ENCODE peak calls at places on chromosomes 16 and 17, in seven cellular contexts. I is fibroblast of lung, G is IMR-90, B is PC-9, Y is Peyer's patch, W is right lobe of liver, V is breast epithelium. F is an unnamed sample. For H3K36me3, the result is how much of the 10 kb centered on the place peaks cover.

GRCh38 chr17:21467739-21468490 is 91.8 kb downstream of the KCNJ12 start:
- DNase-seq in I (no peak), G (no peak), B (no peak), Y (no peak), W (no peak), V (no peak), F (no peak)

GRCh38 chr17:69228576-69228975 is at the start of gene ABCA10:
- DNase-seq in I (peak), G (peak), B (no peak), Y (no peak), W (no peak), V (no peak), F (no peak)

GRCh38 chr17:69857412-69857835 is 217.6 kb upstream of the KCNJ16 start:
- DNase-seq in I (peak), G (peak), B (no peak), Y (no peak), W (no peak), V (no peak), F (no peak)

GRCh38 chr17:65750678-65751077 is 189.2 kb upstream of the AXIN2 start:
- DNase-seq in I (peak), G (peak), B (peak), Y (peak), W (peak), V (peak), F (no peak)

GRCh38 chr17:77769762-77770161 is 188.7 kb upstream of the TNRC6C start:
- DNase-seq in I (no peak), G (no peak), B (no peak), Y (no peak), W (no peak), V (no peak), F (no peak)

GRCh38 chr17:48626470-48627241 is 498 bp upstream of the HOXB9 start:
- DNase-seq in I (no peak), G (peak), B (no peak), Y (peak), W (no peak), V (no peak), F (no peak)

GRCh38 chr17:31216053-31216751 is 80.8 kb downstream of the OMG start:
- DNase-seq in I (peak), G (peak), B (no peak), Y (no peak), W (no peak), V (no peak), F (no peak)

GRCh38 chr17:81664051-81664470 is 2.3 kb downstream of the OXLD1 start:
- DNase-seq in I (no peak), G (no peak), B (no peak), Y (no peak), W (no peak), V (no peak), F (no peak)

GRCh38 chr17:28567604-28568003 is 3.7 kb downstream of the PIGS start:
- DNase-seq in I (no peak), G (no peak), B (no peak), Y (no peak), W (no peak), V (no peak), F (no peak)

GRCh38 chr16:21584817-21585216 is 14.6 kb upstream of the METTL9 start:
- DNase-seq in I (no peak), G (no peak), B (no peak), Y (no peak), W (no peak), V (no peak), F (no peak)

GRCh38 chr17:61408151-61409041 is 8.8 kb downstream of the TBX2 start:
- DNase-seq in I (peak), G (peak), B (no peak), Y (peak), W (peak), V (no peak), F (no peak)

GRCh38 chr17:81405382-81406005 is 10.2 kb downstream of the BAHCC1 start:
- DNase-seq in I (peak), G (no peak), B (no peak), Y (no peak), W (no peak), V (no peak), F (peak)

GRCh38 chr17:27620721-27621120 is 10.3 kb upstream of the LGALS9 start:
- DNase-seq in I (no peak), G (no peak), B (no peak), Y (no peak), W (no peak), V (no peak), F (no peak)

GRCh38 chr17:10768766-10769383 is 35.0 kb downstream of the TMEM238L start:
- DNase-seq in I (no peak), G (no peak), B (no peak), Y (peak), W (no peak), V (no peak), F (no peak)

GRCh38 chr16:28991687-28992086 is 6.8 kb downstream of the LAT start:
- DNase-seq in I (no peak), G (no peak), B (no peak), Y (no peak), W (no peak), V (no peak), F (no peak)

GRCh38 chr17:20122236-20122879 is 113.2 kb downstream of the SPECC1 start:
- DNase-seq in I (no peak), G (no peak), B (no peak), Y (no peak), W (no peak), V (no peak), F (no peak)

GRCh38 chr16:11253009-11253994 is 2.7 kb downstream of the SOCS1 start:
- DNase-seq in I (peak), G (peak), B (no peak), Y (peak), W (no peak), V (no peak), F (no peak)

GRCh38 chr16:14309906-14310305 is 238.8 kb downstream of the MRTFB start:
- DNase-seq in I (peak), G (peak), B (peak), Y (no peak), W (no peak), V (no peak), F (no peak)

GRCh38 chr16:5042574-5043171 is 8.9 kb upstream of the NAGPA start:
- DNase-seq in I (no peak), G (peak), B (no peak), Y (no peak), W (no peak), V (no peak), F (no peak)

GRCh38 chr16:49658491-49658890 is 197.4 kb downstream of the ZNF423 start:
- DNase-seq in I (no peak), G (no peak), B (no peak), Y (no peak), W (no peak), V (no peak), F (no peak)

GRCh38 chr17:65198653-65199382 is 61.6 kb downstream of the RGS9 start:
- DNase-seq in I (peak), G (peak), B (peak), Y (no peak), W (no peak), V (peak), F (no peak)

GRCh38 chr17:77593081-77593480 is 365.4 kb upstream of the TNRC6C start:
- DNase-seq in I (no peak), G (no peak), B (no peak), Y (no peak), W (no peak), V (no peak), F (no peak)

GRCh38 chr16:61887903-61888302 is 148.3 kb downstream of the CDH8 start:
- DNase-seq in I (no peak), G (no peak), B (no peak), Y (no peak), W (no peak), V (no peak), F (no peak)

GRCh38 chr17:49334744-49335512 is 27.1 kb downstream of the ZNF652 start:
- DNase-seq in I (peak), G (peak), B (no peak), Y (no peak), W (no peak), V (no peak), F (no peak)

GRCh38 chr17:13176436-13176835 is 158.6 kb upstream of the ELAC2 start:
- DNase-seq in I (no peak), G (no peak), B (no peak), Y (no peak), W (no peak), V (peak), F (no peak)

GRCh38 chr16:8869212-8869987 is 594 bp upstream of the CARHSP1 start:
- DNase-seq in I (no peak), G (no peak), B (no peak), Y (no peak), W (no peak), V (no peak), F (no peak)

GRCh38 chr16:8868272-8869211 is at the start of gene CARHSP1:
- DNase-seq in I (peak), G (peak), B (peak), Y (peak), W (peak), V (peak), F (no peak)

GRCh38 chr16:8874388-8874787 is 5.6 kb upstream of the CARHSP1 start:
- DNase-seq in I (peak), G (no peak), B (no peak), Y (no peak), W (no peak), V (no peak), F (no peak)

GRCh38 chr16:8872071-8872470 is 3.3 kb upstream of the CARHSP1 start:
- DNase-seq in I (no peak), G (no peak), B (no peak), Y (no peak), W (no peak), V (no peak), F (no peak)

GRCh38 chr16:8872967-8873865 is 4.4 kb upstream of the CARHSP1 start:
- DNase-seq in I (no peak), G (no peak), B (no peak), Y (no peak), W (no peak), V (no peak), F (no peak)
- TF ChIP-seq CTCF in I (no peak), G (peak), B (peak), Y (no peak), W (no peak), V (no peak), F (no peak)

GRCh38 chr16:57472665-57473060 is 10.2 kb downstream of the POLR2C start:
- DNase-seq in I (no peak), G (no peak), B (no peak), Y (no peak), W (no peak), V (no peak), F (no peak)
- H3K36me3 ChIP-seq in I (under half), G (half or more), B (under half), Y (under half), W (half or more), V (under half), F (under half)

GRCh38 chr17:73358668-73359067 is 46.9 kb upstream of the CDC42EP4 start:
- DNase-seq in I (no peak), G (no peak), B (no peak), Y (no peak), W (no peak), V (peak), F (no peak)
- H3K27ac ChIP-seq in I (no peak), G (no peak), B (no peak), Y (no peak), W (no peak), V (peak), F (no peak)

DNA sequence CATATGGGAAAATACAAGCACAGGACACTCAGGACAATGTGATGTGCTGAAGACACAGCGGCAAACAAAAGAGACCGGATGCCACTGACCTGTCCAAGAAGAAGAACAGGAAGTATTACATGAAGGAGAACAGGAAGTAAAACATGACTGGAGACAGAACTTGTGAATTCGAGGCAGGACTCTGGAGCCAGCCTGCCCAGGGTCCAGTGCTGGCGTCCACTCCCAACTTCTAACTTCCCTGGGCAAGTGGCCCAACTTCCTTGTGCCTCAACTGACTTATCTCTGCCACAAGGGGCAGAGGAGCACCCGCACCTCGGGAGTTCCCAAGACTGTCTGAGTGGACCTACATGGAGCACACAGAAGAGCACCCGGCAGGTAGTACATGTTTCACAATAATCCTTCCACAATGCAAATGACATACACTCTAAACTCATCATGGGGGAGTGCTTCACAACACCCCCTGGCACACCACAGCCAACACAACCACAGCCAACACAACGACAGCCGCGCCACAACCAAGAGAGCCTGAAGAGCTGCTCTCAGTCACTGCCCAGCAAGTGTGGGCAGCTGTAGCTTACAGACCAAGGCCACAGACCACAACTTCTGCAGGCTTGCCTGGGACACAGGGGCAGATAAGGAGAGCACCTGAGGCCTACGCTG is 36.6 kb downstream of the ANKRD11 start:
- DNase-seq in I (no peak), G (no peak), B (peak), Y (peak), W (no peak), V (no peak), F (no peak)
- TF ChIP-seq CTCF in I (peak), G (peak), B (no peak), Y (no peak), W (peak), V (no peak), F (no peak)

DNA sequence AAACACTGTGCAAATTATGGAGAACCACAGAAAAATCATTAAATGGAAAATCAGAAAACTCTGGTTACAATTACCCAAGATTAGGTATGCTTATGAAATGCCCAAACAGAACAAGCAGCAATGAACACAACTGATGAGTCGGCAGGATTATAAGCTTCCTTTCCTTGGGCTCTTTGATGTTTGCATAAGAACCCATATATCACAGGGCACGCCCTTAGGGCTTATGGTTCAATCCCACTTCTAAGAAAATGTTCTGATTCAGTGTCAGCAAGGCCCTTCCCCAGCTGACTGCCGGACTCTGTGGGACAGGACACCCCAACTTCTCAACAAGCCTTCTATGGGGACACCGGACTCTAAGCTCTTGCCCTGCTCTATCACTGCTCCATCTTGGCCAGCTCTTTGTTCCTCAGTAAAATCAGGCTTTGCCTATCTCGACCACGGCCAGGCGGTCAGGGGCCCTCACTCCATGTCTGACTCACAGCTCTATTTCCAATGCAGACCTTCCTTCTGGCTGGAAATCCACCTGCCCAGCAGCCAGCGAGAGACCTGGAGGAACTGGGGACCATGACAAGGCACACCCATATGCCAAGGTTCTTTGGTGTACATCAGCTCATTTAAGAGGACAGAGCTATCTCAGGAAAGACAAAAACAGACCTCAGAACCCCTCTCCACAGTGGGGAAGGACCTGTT is 26.8 kb downstream of the LITAFD start:
- DNase-seq in I (no peak), G (no peak), B (no peak), Y (no peak), W (no peak), V (no peak), F (no peak)
- H3K36me3 ChIP-seq in I (under half), G (half or more), B (under half), Y (under half), W (under half), V (under half), F (under half)

GRCh38 chr17:45101883-45102811 is 30.2 kb downstream of the PLCD3 start:
- DNase-seq in I (no peak), G (no peak), B (peak), Y (no peak), W (no peak), V (peak), F (no peak)

GRCh38 chr17:45104497-45104896 is 27.8 kb downstream of the PLCD3 start:
- DNase-seq in I (no peak), G (no peak), B (no peak), Y (no peak), W (no peak), V (no peak), F (no peak)

GRCh38 chr17:45102856-45103255 is 29.5 kb downstream of the PLCD3 start:
- DNase-seq in I (no peak), G (no peak), B (no peak), Y (no peak), W (no peak), V (no peak), F (no peak)

GRCh38 chr17:45104029-45104428 is 28.3 kb downstream of the PLCD3 start:
- DNase-seq in I (no peak), G (no peak), B (no peak), Y (no peak), W (no peak), V (no peak), F (no peak)

DNA sequence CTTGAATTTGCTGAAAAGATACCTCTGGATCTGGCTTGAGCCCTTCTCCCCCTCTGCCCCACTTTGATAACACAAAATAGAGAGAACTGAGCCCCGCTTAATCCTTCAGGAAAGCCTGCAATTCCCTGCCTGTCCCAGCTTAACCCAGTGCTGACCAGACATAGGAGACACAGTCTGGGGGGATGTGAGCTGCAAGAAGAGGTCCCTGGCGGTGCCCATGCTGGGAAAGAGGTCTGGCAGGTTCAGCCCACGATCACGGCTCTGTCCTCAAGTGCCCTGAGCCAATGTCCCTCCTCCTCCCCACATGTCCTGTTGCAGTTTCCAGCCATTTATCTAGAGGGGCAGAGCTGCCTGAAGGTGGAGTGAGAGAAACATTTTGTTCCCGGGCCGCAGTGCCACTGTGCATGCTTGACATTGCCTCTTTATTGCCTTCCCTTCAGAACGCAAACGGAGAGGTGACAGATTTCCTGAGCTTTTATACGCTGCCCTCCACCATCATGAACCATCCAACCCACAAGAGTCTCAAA is 29.0 kb downstream of the PLCD3 start:
- DNase-seq in I (no peak), G (no peak), B (no peak), Y (no peak), W (no peak), V (no peak), F (no peak)
- H3K27ac ChIP-seq in I (no peak), G (no peak), B (no peak), Y (no peak), W (no peak), V (peak), F (no peak)

F was measured in vagina.